ENCODE peak calls at places on chromosomes 4 and X, in nine cellular contexts. I is mucosa of descending colon, W is endothelial cell of umbilical vein, G is IMR-90, L is endodermal cell, C is neural crest cell, P is A673, F is astrocyte, X is nephron progenitor cell. M is an unnamed sample.

GRCh38 chr4:86594559-86595425 is 677 bp downstream of the PTPN13 start:
- DNase-seq in X (peak), G (peak), F (peak), I (peak), W (peak), P (peak), L (peak), C (no peak), M (peak)

GRCh38 chr4:212438-213174 is 88.3 kb downstream of the ZNF718 start:
- DNase-seq in C (peak), I (peak), P (peak), W (peak), G (peak), X (peak), L (no peak), F (peak), M (no peak)

GRCh38 chr4:84847978-84848377 is 118.5 kb downstream of the WDFY3 start:
- DNase-seq in X (no peak), P (no peak), W (no peak), F (no peak), I (no peak), L (no peak), C (no peak), G (no peak), M (no peak)

GRCh38 chrX:124117325-124117724 is 155.8 kb downstream of the STAG2 start:
- DNase-seq in F (no peak), L (no peak), P (no peak), X (no peak), W (no peak), G (no peak), C (no peak), I (no peak), M (no peak)

GRCh38 chr4:25343671-25344070 is 31.1 kb downstream of the ZCCHC4 start:
- DNase-seq in X (no peak), L (no peak), P (no peak), I (no peak), F (peak), W (no peak), G (peak), C (no peak), M (no peak)

GRCh38 chr4:67680568-67681222 is 20.3 kb downstream of the UBA6 start:
- DNase-seq in I (no peak), X (no peak), G (peak), L (no peak), W (no peak), P (no peak), F (peak), C (no peak), M (no peak)

GRCh38 chr4:111842336-111842735 is 302.9 kb upstream of the FAM241A start:
- DNase-seq in P (no peak), L (no peak), X (no peak), G (no peak), F (no peak), I (no peak), W (no peak), C (no peak), M (no peak)

GRCh38 chr4:143382539-143382938 is 45.9 kb downstream of the GAB1 start:
- DNase-seq in W (peak), X (no peak), I (no peak), L (no peak), P (no peak), G (peak), F (peak), C (no peak), M (no peak)

GRCh38 chr4:33255507-33255906 is 2535.3 kb downstream of the PCDH7 start:
- DNase-seq in C (no peak), L (peak), W (no peak), I (no peak), G (no peak), F (no peak), P (no peak), X (no peak), M (no peak)

GRCh38 chr4:12126476-12126875 is 697.8 kb upstream of the HS3ST1 start:
- DNase-seq in I (no peak), L (no peak), X (no peak), P (no peak), W (peak), G (no peak), F (no peak), C (no peak), M (no peak)

GRCh38 chrX:115940888-115941332 is 229.6 kb upstream of the AGTR2 start:
- DNase-seq in G (peak), X (no peak), W (peak), C (no peak), P (peak), L (peak), F (no peak), I (peak), M (no peak)

GRCh38 chr4:170088686-170089085 is 1.1 kb downstream of the AADAT start:
- DNase-seq in C (no peak), G (no peak), P (no peak), W (no peak), F (no peak), L (no peak), X (no peak), I (peak), M (no peak)

GRCh38 chr4:2141762-2142520 is 82.8 kb downstream of the NAT8L start:
- DNase-seq in X (no peak), W (no peak), P (peak), F (no peak), L (peak), G (no peak), I (no peak), C (peak), M (peak)

GRCh38 chrX:122055450-122055849 is 1008.0 kb downstream of the GLUD2 start:
- DNase-seq in I (no peak), P (no peak), W (no peak), L (no peak), C (no peak), F (no peak), X (no peak), G (no peak), M (no peak)

GRCh38 chrX:19017271-19017670 is 33.4 kb upstream of the PHKA2 start:
- DNase-seq in I (peak), X (peak), P (peak), W (no peak), L (peak), F (no peak), C (peak), G (peak), M (peak)

GRCh38 chr4:27397886-27398285 is 537.2 kb downstream of the STIM2 start:
- DNase-seq in X (no peak), W (no peak), I (no peak), P (no peak), L (no peak), F (peak), C (no peak), G (peak), M (no peak)

DNA sequence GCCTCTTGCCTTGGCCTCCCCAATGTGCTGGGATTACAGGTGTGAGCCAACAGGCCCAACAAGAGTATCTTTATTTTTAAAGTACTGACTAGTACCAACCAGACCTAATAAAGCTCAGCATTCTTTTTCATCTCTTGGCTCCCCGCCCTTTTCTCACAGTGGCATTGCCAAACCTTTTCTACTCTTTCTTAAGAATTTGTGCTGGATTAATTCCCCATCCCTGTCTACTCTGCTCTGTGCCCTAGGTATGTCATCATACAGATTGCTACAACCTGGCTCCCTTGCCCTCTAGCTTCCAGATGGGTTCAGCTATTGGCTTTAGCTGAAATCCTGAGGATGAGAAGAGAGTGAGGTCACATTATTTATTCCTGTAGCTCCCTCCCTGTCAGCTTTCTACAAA is 34.9 kb upstream of the CCNI start:
- DNase-seq in G (no peak), C (no peak), I (no peak), L (no peak), W (no peak), X (no peak), F (no peak), P (no peak), M (no peak)
- TF ChIP-seq CTCF in G (no peak), C (no peak), I (no peak), L (no peak), W (no peak), X (no peak), F (no peak), P (no peak), M (no peak)

DNA sequence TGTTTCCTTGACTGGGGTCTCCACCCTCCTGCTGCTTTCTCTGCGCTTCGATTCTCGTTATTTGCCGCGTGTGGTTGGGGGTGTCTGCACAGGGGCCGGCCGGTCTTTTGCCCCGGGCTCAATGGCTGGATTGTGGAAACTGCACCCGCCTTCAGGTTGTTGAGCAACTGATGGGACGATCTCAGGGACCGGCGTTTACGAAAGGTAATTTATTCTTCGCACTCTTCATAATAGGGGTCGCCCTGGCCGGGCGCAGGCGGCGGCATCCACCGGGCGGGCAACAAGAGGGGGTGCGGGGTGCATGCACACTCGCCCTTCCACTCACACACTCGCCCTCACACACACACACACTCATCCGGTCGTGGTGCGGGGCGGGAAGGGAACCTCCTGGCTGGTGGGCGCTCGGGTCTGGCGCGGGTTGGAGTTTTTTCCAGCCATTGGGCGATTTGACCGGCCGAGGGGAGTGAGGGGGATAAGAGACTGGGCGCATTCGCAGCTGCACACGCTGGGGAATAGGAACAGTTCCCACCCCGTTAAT is 1.5 kb downstream of the ADGRL3 start:
- DNase-seq in I (no peak), C (peak), P (no peak), F (no peak), G (no peak), W (no peak), L (peak), X (peak), M (no peak)
- TF ChIP-seq CTCF in I (no peak), C (no peak), P (no peak), F (no peak), G (no peak), W (no peak), L (no peak), X (no peak), M (no peak)

GRCh38 chrX:138648570-138648969 is 62.9 kb downstream of the FGF13 start:
- DNase-seq in L (no peak), G (no peak), X (no peak), F (no peak), I (no peak), C (no peak), P (peak), W (no peak), M (no peak)
- TF ChIP-seq CTCF in L (no peak), G (no peak), X (no peak), F (no peak), I (no peak), C (no peak), P (no peak), W (no peak), M (no peak)

GRCh38 chr4:157127571-157127970 is 51.6 kb downstream of the GLRB start:
- DNase-seq in G (no peak), I (no peak), C (no peak), W (peak), L (no peak), F (no peak), P (no peak), X (no peak), M (no peak)

DNA sequence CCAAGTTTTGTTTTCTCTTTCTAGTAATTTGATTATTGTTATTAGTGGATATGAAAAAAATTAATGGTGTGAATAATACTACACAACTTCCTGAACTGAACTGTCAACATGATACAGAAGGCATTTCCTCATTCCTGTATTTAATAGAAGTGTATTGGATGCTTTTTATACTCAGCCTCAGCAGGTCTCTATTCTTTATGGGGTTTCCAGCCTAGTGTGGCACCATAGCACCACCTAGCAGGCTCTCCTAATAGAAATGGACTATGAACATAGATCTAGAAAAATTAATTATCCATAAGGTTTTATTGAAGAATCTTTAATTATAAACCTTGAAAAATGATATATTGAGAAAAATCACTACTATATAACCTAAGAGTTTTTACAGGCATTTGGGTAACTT is 52.4 kb downstream of the GLRB start:
- DNase-seq in P (peak), W (peak), F (peak), X (no peak), I (no peak), G (peak), L (no peak), C (no peak), M (no peak)
- TF ChIP-seq CTCF in P (peak), W (peak), F (peak), X (no peak), I (no peak), G (peak), L (peak), C (no peak), M (no peak)

GRCh38 chr4:180947421-180947820 is 1295.8 kb upstream of the TENM3 start:
- DNase-seq in I (no peak), W (no peak), P (peak), F (peak), L (no peak), X (no peak), C (no peak), G (peak), M (no peak)
- TF ChIP-seq CTCF in I (no peak), W (no peak), P (peak), F (peak), L (peak), X (peak), C (peak), G (peak), M (no peak)

GRCh38 chrX:103488332-103488731 is 31.0 kb downstream of the RAB40A start:
- DNase-seq in I (no peak), G (no peak), W (peak), F (no peak), L (no peak), P (peak), C (no peak), X (no peak), M (no peak)
- TF ChIP-seq CTCF in I (no peak), G (peak), W (peak), F (peak), L (peak), P (peak), C (peak), X (peak), M (no peak)

M was measured in GM20000.